ENCODE peak calls at places on chromosomes 1 and 21, in nine cellular contexts. E, N, L, R, Z, Q, D, S and B are unnamed samples.

GRCh38 chr21:45316871-45317400 is 29.2 kb upstream of the POFUT2 start:
- DNase-seq in E (peak), N (no peak), L (no peak), R (no peak), Z (no peak), Q (no peak), D (no peak), S (no peak), B (no peak)

GRCh38 chr21:36744560-36745231 is 45.8 kb downstream of the SIM2 start:
- DNase-seq in E (no peak), N (peak), L (no peak), R (no peak), Z (no peak), Q (no peak), D (no peak), S (no peak), B (no peak)

GRCh38 chr1:29474845-29475244 is 238.5 kb downstream of the PTPRU start:
- DNase-seq in E (no peak), N (no peak), L (no peak), R (no peak), Z (no peak), Q (no peak), D (no peak), S (no peak), B (no peak)

GRCh38 chr1:152451254-152451653 is 37.2 kb upstream of the CRNN start:
- DNase-seq in E (no peak), N (no peak), L (no peak), R (no peak), Z (peak), Q (no peak), D (no peak), S (no peak), B (no peak)

GRCh38 chr1:1399870-1400575 is 888 bp upstream of the CCNL2 start:
- DNase-seq in E (peak), N (peak), L (no peak), R (peak), Z (peak), Q (no peak), D (peak), S (no peak), B (no peak)

GRCh38 chr1:41492341-41492848 is 7.9 kb upstream of the EDN2 start:
- DNase-seq in E (no peak), N (no peak), L (no peak), R (peak), Z (peak), Q (no peak), D (peak), S (no peak), B (no peak)

GRCh38 chr21:25080161-25080560 is 527.1 kb downstream of the MRPL39 start:
- DNase-seq in E (no peak), N (peak), L (peak), R (no peak), Z (no peak), Q (no peak), D (no peak), S (no peak), B (no peak)

GRCh38 chr1:164794310-164794709 is 235.3 kb downstream of the PBX1 start:
- DNase-seq in E (no peak), N (peak), L (peak), R (peak), Z (no peak), Q (no peak), D (no peak), S (no peak), B (no peak)

GRCh38 chr1:227886993-227887696 is 60.6 kb downstream of the WNT9A start:
- DNase-seq in E (peak), N (peak), L (no peak), R (peak), Z (peak), Q (no peak), D (peak), S (peak), B (peak)

GRCh38 chr21:27480841-27481261 is 514.0 kb upstream of the ADAMTS5 start:
- DNase-seq in E (no peak), N (no peak), L (no peak), R (peak), Z (no peak), Q (no peak), D (no peak), S (no peak), B (no peak)

GRCh38 chr21:45911806-45912325 is 69.7 kb upstream of the COL6A1 start:
- DNase-seq in E (no peak), N (no peak), L (no peak), R (no peak), Z (no peak), Q (no peak), D (no peak), S (no peak), B (no peak)

GRCh38 chr1:205810448-205811157 is 2.4 kb downstream of the SLC41A1 start:
- DNase-seq in E (no peak), N (no peak), L (no peak), R (peak), Z (peak), Q (no peak), D (no peak), S (no peak), B (no peak)
- TF ChIP-seq CTCF in E (no peak), N (peak), L (peak), R (peak), Z (peak), Q (peak), D (no peak), S (no peak), B (no peak)

DNA sequence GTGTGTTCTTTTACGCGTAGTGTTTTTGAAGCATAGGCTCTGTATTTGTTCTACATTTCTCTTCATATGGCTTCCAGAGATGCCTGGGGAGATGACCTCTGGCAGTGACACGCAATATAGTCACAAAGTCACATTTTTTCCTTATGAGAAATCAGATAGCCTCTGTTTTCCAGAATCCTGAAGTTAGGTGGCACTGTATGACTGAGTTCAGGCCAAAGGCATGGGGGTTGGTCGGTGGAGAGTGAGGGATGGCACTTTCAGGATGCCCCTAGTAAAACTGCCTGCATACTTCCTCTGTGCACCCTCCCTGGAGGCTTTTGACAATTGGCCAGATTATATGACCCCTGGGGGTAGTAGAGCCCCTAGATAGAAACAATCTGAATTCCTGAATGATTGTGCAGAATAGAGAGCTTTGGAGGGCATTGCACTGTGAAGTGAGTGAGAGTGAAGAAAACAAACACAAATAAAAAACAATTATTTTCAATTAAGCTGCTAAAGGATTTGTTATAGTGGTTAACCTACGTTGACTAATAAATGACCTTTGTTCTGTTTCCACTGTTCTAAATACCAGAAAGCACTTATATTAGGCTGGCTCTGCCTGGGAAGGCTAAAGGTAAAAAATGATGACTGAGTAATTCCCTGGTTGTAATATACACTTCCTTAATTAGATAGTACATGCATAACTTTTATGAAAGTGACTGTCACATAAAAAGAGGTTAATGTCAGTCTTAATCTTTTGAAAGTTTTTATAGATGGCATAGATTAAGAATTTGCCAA is 1660.8 kb downstream of the PLA2G4A start:
- DNase-seq in E (no peak), N (peak), L (no peak), R (no peak), Z (peak), Q (no peak), D (no peak), S (no peak), B (no peak)
- TF ChIP-seq CTCF in E (no peak), N (no peak), L (no peak), R (no peak), Z (no peak), Q (no peak), D (no peak), S (no peak), B (no peak)

GRCh38 chr1:10631811-10632481 is 157.2 kb downstream of the PEX14 start:
- DNase-seq in E (peak), N (no peak), L (no peak), R (no peak), Z (peak), Q (no peak), D (no peak), S (no peak), B (no peak)
- TF ChIP-seq CTCF in E (no peak), N (no peak), L (no peak), R (no peak), Z (peak), Q (no peak), D (no peak), S (no peak), B (no peak)

DNA sequence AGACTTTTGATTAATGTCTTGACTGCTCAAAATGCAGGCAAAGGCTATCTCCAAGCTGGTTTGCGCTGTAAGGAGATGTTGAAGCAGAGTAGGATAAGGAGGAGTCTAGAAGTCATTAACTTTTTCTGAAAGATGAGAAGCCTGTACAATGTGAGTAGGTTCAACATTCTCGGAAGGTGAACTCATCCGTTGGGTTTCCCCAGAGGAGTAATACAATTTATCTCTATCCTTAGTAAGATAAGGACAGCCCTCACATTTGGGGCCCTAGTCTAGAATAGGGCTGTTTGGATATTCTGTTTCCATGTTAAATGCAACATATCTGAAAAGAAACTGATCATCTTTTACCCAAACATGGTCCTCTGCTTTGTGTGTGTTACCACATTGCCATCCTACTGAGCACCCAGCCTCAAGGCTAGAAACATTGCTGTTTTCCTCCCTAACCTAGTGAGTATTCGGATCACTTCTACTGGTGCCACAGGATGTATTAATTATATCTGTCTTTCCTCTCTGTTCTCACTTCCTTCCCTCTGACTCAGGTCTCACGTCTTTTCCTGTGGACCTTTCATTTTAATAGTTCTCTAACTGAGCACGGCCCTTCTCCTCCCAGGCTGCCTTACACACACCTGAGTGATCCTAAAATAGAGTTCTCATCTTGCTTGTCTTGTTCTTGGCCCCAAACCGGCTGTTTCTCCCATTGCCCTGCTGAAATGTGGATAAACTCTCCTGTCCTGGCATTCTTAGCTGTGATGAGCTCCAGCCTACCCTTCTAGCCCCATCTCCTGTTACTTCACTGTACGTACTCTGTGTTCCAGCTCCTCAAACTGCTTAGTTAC is 91.6 kb downstream of the CDC14A start:
- DNase-seq in E (no peak), N (peak), L (no peak), R (peak), Z (no peak), Q (no peak), D (no peak), S (no peak), B (no peak)
- TF ChIP-seq CTCF in E (no peak), N (no peak), L (no peak), R (no peak), Z (no peak), Q (no peak), D (no peak), S (no peak), B (no peak)

DNA sequence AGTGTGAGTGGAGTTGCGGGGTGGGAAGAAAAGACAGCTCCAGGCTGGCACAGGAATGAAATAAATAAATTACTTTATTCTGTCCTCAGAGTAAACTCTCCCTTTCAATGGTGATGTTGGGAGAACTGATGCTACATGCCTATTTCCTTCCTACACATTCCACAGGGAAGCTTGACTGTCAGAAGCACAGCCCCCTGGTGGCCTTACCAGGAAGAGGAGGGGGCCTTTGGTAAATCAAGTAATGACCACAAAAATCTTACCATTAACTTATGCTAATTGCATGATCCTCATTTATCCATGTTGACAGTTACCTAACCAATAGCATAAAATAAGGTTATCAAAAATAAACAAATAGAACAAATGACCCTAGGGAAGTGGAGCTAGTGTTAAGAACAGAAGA is 605.0 kb upstream of the PKN2 start:
- DNase-seq in E (no peak), N (peak), L (no peak), R (peak), Z (peak), Q (no peak), D (no peak), S (no peak), B (no peak)
- TF ChIP-seq CTCF in E (no peak), N (peak), L (peak), R (peak), Z (peak), Q (peak), D (no peak), S (no peak), B (no peak)